ENCODE peak calls at places on chromosomes 11 and 22, in ten cellular contexts. C is Karpas-422, Z is fibroblast of lung, Q is HCT116, T is heart right ventricle, V is GM23248, K is cardiac muscle cell, I is SJCRH30, U is K562, R is thyroid gland. P is an unnamed sample. For H3K4me1 and H3K9me3, the result is how much of the 10 kb centered on the place peaks cover.

GRCh38 chr11:73995247-73995646 is 12.6 kb upstream of the UCP2 start:
- DNase-seq in C (peak), I (no peak), Q (no peak), K (no peak), Z (no peak), T (no peak), U (no peak), V (peak), R (no peak), P (no peak)

GRCh38 chr11:111438846-111439520 is 59.9 kb upstream of the POU2AF1 start:
- DNase-seq in T (no peak), I (no peak), Z (no peak), R (no peak), V (no peak), Q (no peak), U (no peak), C (no peak), K (no peak), P (no peak)

GRCh38 chr11:104338186-104338585 is 174.2 kb upstream of the PDGFD start:
- DNase-seq in Z (peak), T (no peak), R (no peak), U (no peak), Q (no peak), I (no peak), K (no peak), V (peak), C (no peak), P (no peak)

GRCh38 chr22:20013382-20013871 is 3.2 kb downstream of the ARVCF start:
- DNase-seq in Q (no peak), R (peak), T (peak), V (peak), K (peak), I (peak), C (peak), Z (peak), U (peak), P (peak)

GRCh38 chr11:10072142-10072541 is 221.9 kb downstream of the SBF2 start:
- DNase-seq in K (no peak), T (no peak), Z (peak), Q (no peak), C (no peak), I (no peak), R (no peak), V (peak), U (no peak), P (no peak)

GRCh38 chr11:93100211-93100610 is 97.6 kb downstream of the SLC36A4 start:
- DNase-seq in K (no peak), Q (no peak), Z (peak), C (no peak), U (no peak), V (peak), T (no peak), I (no peak), R (no peak), P (no peak)

GRCh38 chr11:130873766-130874165 is 42.5 kb downstream of the SNX19 start:
- DNase-seq in K (no peak), U (no peak), Z (peak), R (no peak), I (no peak), V (peak), C (no peak), T (no peak), Q (no peak), P (no peak)

GRCh38 chr11:77088236-77089003 is 14.2 kb upstream of the OMP start:
- DNase-seq in R (no peak), Z (no peak), I (no peak), V (no peak), U (no peak), T (no peak), Q (no peak), C (no peak), K (no peak), P (peak)

GRCh38 chr22:37098976-37099577 is 10.4 kb downstream of the TMPRSS6 start:
- DNase-seq in Q (no peak), I (no peak), R (no peak), Z (peak), K (no peak), C (no peak), U (no peak), V (no peak), T (no peak), P (no peak)

GRCh38 chr22:17980638-17981051 is 43.7 kb downstream of the MICAL3 start:
- DNase-seq in I (peak), V (peak), K (peak), Q (no peak), Z (no peak), C (no peak), U (peak), T (peak), R (no peak), P (no peak)

GRCh38 chr22:23128269-23129108 is 13.3 kb downstream of the RSPH14 start:
- DNase-seq in T (peak), K (peak), U (peak), C (peak), Q (peak), Z (peak), I (peak), V (peak), R (peak), P (peak)

GRCh38 chr11:63610604-63611394 is 3.4 kb downstream of the PLAAT3 start:
- DNase-seq in Z (no peak), K (no peak), U (no peak), C (no peak), I (peak), Q (no peak), T (no peak), V (no peak), R (no peak), P (no peak)

GRCh38 chr11:86500500-86501170 is 125.9 kb downstream of the CCDC81 start:
- DNase-seq in K (no peak), Q (no peak), R (no peak), T (no peak), Z (no peak), C (no peak), U (no peak), I (no peak), V (no peak), P (no peak)

GRCh38 chr22:25064894-25065560 is 112.5 kb downstream of the KIAA1671 start:
- DNase-seq in V (no peak), Q (no peak), R (no peak), Z (no peak), U (no peak), T (no peak), C (no peak), I (no peak), K (no peak), P (peak)

GRCh38 chr22:20211997-20212753 is 55.9 kb downstream of the RTN4R start:
- DNase-seq in T (peak), R (peak), I (peak), C (no peak), K (no peak), U (peak), Q (peak), Z (peak), V (no peak), P (peak)

GRCh38 chr11:109522116-109522755 is 100.2 kb downstream of the C11orf87 start:
- DNase-seq in R (no peak), V (no peak), Q (no peak), C (no peak), K (peak), Z (no peak), T (no peak), I (no peak), U (no peak), P (no peak)

DNA sequence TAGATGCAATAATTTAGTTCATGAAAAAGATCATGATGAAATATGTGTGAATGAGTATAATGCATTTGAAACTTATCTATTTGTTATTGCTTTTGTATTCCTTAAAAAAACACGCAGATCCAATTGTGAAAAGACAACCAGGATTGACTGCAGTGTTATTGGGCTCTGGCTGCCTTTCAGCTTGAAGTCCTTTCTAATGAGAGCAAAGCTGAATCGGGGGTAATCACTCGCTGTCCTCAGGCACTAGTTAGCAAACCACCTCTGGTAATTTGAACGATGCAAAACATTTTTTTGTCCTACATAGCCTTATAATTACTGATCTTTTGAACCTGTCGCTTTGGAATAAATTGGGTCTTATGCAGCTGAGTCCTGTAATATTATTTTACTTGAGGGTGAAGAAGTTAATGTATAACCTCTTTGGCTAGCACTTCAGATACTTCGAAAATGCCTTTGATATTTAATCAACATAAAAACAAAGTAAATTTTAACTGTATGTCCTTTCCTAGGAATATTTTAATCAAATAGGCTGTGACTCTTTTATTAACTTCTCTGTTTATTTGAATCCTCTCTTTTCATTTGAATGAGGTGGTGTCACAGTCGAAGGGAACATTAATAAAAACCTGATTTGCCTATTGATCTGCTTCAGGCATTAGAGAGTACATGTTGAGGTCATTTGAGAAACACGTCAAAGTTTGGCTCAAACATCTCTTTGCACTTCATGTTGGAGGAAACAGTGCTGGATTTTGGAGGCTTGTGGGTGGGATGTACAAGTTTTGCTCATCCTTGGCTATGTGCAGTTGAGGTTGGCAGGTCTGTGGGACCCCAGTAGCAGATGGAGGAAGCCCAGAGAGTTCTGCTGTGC is 143.4 kb downstream of the NCAM1 start:
- DNase-seq in K (no peak), V (no peak), I (no peak), Q (no peak), C (no peak), Z (no peak), U (no peak), R (no peak), T (no peak), P (no peak)
- H3K27ac ChIP-seq in K (peak), V (no peak), I (no peak), Q (no peak), C (no peak), Z (no peak), U (no peak), R (no peak), T (peak), P (no peak)

GRCh38 chr11:94924074-94925031 is 49.0 kb downstream of the CWC15 start:
- DNase-seq in V (no peak), T (no peak), U (no peak), R (no peak), C (no peak), Z (no peak), Q (no peak), I (peak), K (no peak), P (no peak)
- H3K4me1 ChIP-seq in V (under half), T (half or more), U (under half), R (under half), C (under half), Z (under half), Q (under half), I (under half), K (under half), P (under half)

GRCh38 chr22:47918936-47919505 is 1156.6 kb downstream of the TBC1D22A start:
- DNase-seq in C (no peak), Q (no peak), V (no peak), T (no peak), K (no peak), I (no peak), R (peak), Z (no peak), U (no peak), P (no peak)

GRCh38 chr22:47920380-47920959 is 1158.0 kb downstream of the TBC1D22A start:
- DNase-seq in C (no peak), V (no peak), I (no peak), Z (no peak), U (no peak), R (no peak), Q (no peak), K (no peak), T (no peak), P (no peak)

GRCh38 chr22:47918276-47918928 is 1156.0 kb downstream of the TBC1D22A start:
- DNase-seq in T (no peak), K (no peak), R (no peak), C (no peak), Q (no peak), Z (no peak), V (no peak), I (peak), U (no peak), P (no peak)

GRCh38 chr22:47921906-47922305 is 1159.5 kb downstream of the TBC1D22A start:
- DNase-seq in Z (no peak), K (no peak), V (no peak), U (no peak), Q (no peak), I (no peak), C (no peak), R (no peak), T (no peak), P (no peak)

GRCh38 chr22:47919893-47920292 is 1157.4 kb downstream of the TBC1D22A start:
- DNase-seq in R (no peak), V (no peak), T (no peak), I (no peak), K (no peak), C (no peak), Z (no peak), Q (no peak), U (no peak), P (no peak)
- H3K9me3 ChIP-seq in R (under half), V (under half), T (under half), I (under half), K (under half), C (under half), Z (under half), Q (under half), U (under half), P (under half)

GRCh38 chr11:12088531-12088930 is 21.9 kb upstream of the MICAL2 start:
- DNase-seq in C (no peak), R (no peak), Q (no peak), Z (no peak), U (no peak), I (no peak), T (no peak), K (no peak), V (no peak), P (no peak)
- H3K27ac ChIP-seq in C (no peak), R (peak), Q (no peak), Z (peak), U (no peak), I (no peak), T (peak), K (no peak), V (peak), P (peak)

GRCh38 chr11:27423125-27423524 is 49.5 kb downstream of the LGR4 start:
- DNase-seq in U (no peak), Q (no peak), Z (peak), R (no peak), C (no peak), I (peak), T (peak), V (peak), K (no peak), P (no peak)

GRCh38 chr11:27416568-27417176 is 53.7 kb upstream of the CCDC34 start:
- DNase-seq in T (no peak), R (no peak), U (no peak), C (no peak), V (no peak), I (no peak), Z (no peak), Q (no peak), K (no peak), P (no peak)

GRCh38 chr11:27420217-27420616 is 52.4 kb downstream of the LGR4 start:
- DNase-seq in Z (no peak), K (no peak), U (peak), R (no peak), I (no peak), C (no peak), Q (no peak), V (no peak), T (no peak), P (no peak)

GRCh38 chr11:27420722-27421572 is 51.6 kb downstream of the LGR4 start:
- DNase-seq in I (no peak), K (no peak), C (no peak), T (no peak), V (no peak), U (peak), Q (no peak), R (no peak), Z (peak), P (no peak)

DNA sequence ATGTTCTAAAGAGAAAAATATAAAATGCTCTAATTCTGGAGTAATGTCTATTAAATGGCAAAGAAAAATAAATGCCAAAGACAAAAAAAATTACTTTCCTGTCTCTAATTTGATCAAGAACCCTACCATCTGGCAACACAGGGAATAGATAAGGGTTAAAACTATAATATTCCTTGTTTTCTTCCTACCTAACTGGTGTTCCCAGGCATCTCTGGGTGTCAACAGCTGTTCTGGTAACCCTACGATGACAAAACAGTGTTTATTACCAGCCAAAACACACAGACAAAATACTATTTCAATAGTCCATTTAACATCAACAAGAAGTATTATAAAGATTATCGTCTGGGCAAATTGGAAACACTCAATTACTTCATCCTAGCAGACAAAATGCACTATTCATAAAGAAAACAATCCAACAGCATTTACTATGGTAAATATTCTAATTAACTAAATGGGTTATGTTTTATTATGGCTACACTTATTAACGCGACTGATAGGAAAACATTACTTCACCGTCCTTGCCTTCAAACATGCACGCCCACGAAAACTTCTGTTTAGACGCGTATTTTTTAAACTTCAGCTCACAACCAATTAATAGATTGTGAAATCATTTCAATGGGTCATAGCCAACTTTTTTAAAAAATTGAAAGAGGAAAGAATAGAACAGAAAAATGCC is 50.6 kb downstream of the LGR4 start:
- DNase-seq in V (peak), Z (no peak), I (no peak), Q (no peak), C (no peak), T (no peak), U (no peak), K (no peak), R (no peak), P (no peak)
- H3K4me1 ChIP-seq in V (under half), Z (under half), I (under half), Q (under half), C (under half), T (under half), U (under half), K (under half), R (under half), P (under half)

GRCh38 chr11:35042906-35043305 is 96.1 kb upstream of the CD44 start:
- DNase-seq in K (peak), V (no peak), T (no peak), Z (no peak), C (no peak), Q (no peak), I (no peak), R (no peak), U (no peak), P (no peak)
- H3K9me3 ChIP-seq in K (under half), V (under half), T (under half), Z (under half), C (under half), Q (under half), I (under half), R (under half), U (under half), P (under half)

DNA sequence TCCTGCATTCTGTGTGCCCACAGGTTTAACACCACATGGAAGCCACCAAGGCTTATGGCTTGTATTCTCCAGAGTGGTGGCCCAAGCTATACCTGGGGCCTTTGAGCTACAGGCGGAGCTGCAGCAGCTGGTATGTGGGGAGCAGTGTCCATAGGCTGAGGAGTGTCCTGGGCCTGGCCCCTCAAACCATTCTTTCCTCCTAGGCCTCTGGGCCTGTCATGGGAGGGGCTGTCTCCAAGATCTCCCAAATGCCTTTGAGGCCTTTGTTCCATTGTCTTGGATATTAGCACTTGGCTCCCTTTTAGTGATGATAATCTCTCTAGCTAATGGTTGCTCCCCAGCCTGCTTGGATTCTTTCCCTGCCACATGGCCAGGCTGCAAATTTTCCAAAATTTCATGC is 6.4 kb upstream of the TBC1D22A start:
- DNase-seq in T (no peak), U (peak), Z (no peak), V (no peak), K (no peak), C (no peak), R (no peak), I (no peak), Q (no peak), P (no peak)
- H3K27ac ChIP-seq in T (peak), U (no peak), Z (no peak), V (no peak), K (no peak), C (no peak), R (no peak), I (no peak), Q (no peak), P (no peak)

DNA sequence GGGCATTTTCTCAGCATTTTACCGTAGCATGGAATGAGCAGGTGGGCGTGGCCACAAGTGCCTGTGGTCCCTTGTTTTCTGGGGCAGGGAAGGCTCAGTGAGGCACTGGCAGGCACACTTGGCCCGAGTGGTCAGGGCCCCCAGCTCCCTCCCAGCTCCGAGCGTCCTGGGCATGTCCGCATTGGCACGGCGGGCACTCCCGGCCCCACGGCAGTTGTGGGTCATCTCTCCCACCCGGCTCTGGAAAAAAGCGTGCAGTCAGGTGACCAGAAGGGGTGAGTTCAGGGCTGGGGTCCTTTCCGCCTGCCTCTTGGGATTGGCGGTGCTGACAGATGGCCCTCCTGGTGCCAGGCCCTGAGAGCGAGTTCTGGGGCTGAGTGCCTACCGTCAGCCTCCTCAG is 55.8 kb downstream of the GRAMD4 start:
- DNase-seq in R (no peak), Z (no peak), V (no peak), K (no peak), U (no peak), T (no peak), C (no peak), I (no peak), Q (no peak), P (no peak)
- H3K4me1 ChIP-seq in R (under half), Z (under half), V (under half), K (under half), U (under half), T (half or more), C (under half), I (under half), Q (under half), P (under half)